ENCODE peak calls at places on chromosomes 16 and 17, in six cellular contexts. O is IMR-90, W is brain microvascular endothelial cell, V is HFF-Myc, A is PC-9, L is left ventricle myocardium inferior. U is an unnamed sample.

GRCh38 chr16:89589241-89589926 is 13.8 kb downstream of the CPNE7 start:
- DNase-seq in O (no peak), W (no peak), V (no peak), A (no peak), L (no peak), U (no peak)

GRCh38 chr16:81567987-81568748 is 123.6 kb downstream of the CMIP start:
- DNase-seq in O (peak), W (no peak), V (no peak), A (peak), L (no peak), U (peak)

GRCh38 chr16:52271088-52271487 is 275.9 kb downstream of the TOX3 start:
- DNase-seq in O (no peak), W (no peak), V (no peak), A (no peak), L (no peak), U (no peak)

GRCh38 chr16:67068212-67068753 is 39.3 kb downstream of the CBFB start:
- DNase-seq in O (peak), W (peak), V (no peak), A (peak), L (no peak), U (no peak)

GRCh38 chr16:57089406-57089805 is 3.0 kb upstream of the CPNE2 start:
- DNase-seq in O (no peak), W (no peak), V (no peak), A (no peak), L (no peak), U (no peak)

GRCh38 chr17:57697197-57697596 is 47.9 kb downstream of the CCDC182 start:
- DNase-seq in O (no peak), W (no peak), V (no peak), A (no peak), L (no peak), U (no peak)

GRCh38 chr17:62627904-62628603 is 584 bp downstream of the MRC2 start:
- DNase-seq in O (peak), W (peak), V (peak), A (no peak), L (peak), U (peak)

GRCh38 chr17:1789936-1790335 is 28.1 kb downstream of the SERPINF1 start:
- DNase-seq in O (no peak), W (no peak), V (no peak), A (no peak), L (no peak), U (no peak)

GRCh38 chr17:32161029-32161428 is 18.7 kb downstream of the RHOT1 start:
- DNase-seq in O (no peak), W (peak), V (no peak), A (no peak), L (no peak), U (peak)

GRCh38 chr17:11290814-11291213 is 49.8 kb downstream of the SHISA6 start:
- DNase-seq in O (no peak), W (no peak), V (no peak), A (no peak), L (no peak), U (no peak)

DNA sequence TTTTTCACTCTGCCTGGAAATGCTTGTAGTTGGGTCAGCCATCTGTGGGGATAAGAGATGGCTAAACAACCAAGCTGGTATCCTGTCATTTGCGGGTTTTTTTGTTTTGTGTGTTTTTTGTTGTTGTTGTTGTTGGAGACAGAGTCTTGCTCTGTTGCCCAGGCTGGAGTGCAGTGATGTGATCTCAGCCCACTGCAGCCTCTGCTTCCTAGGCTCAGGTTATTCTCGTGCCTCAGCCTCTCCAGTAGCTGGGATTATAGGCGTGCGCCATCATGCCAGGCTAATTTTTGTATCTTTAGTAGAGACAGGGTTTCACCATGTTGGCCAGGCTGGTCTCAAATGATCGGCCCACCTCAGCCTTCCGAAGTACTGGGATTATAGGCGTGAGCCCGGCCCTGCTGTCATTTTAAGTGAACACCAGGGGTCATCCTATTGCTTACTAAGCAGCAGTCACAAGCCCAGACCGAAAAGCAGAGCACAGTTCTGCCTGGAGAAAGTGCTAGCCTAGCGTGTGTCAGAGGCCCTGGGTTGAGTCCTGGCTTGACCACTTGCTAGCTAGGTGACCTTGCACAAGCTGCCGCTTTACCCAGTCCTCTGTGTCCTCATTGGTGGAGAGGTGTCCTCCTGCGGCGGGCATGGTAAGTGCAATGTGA is 4.6 kb downstream of the SMCR8 start:
- DNase-seq in O (peak), W (peak), V (peak), A (peak), L (no peak), U (peak)
- TF ChIP-seq CTCF in O (peak), W (peak), V (peak), A (peak), L (peak), U (peak)

GRCh38 chr17:9237053-9237410 is 215.7 kb downstream of the NTN1 start:
- DNase-seq in O (no peak), W (no peak), V (no peak), A (no peak), L (no peak), U (no peak)

GRCh38 chr17:9239821-9240658 is 218.7 kb downstream of the NTN1 start:
- DNase-seq in O (peak), W (peak), V (no peak), A (no peak), L (peak), U (peak)

GRCh38 chr17:9237661-9238301 is 216.5 kb downstream of the NTN1 start:
- DNase-seq in O (no peak), W (no peak), V (no peak), A (no peak), L (no peak), U (no peak)

GRCh38 chr17:9239260-9239820 is 218.0 kb downstream of the NTN1 start:
- DNase-seq in O (no peak), W (no peak), V (no peak), A (no peak), L (no peak), U (no peak)

GRCh38 chr17:9238340-9239259 is 217.3 kb downstream of the NTN1 start:
- DNase-seq in O (no peak), W (no peak), V (no peak), A (no peak), L (no peak), U (no peak)
- H3K4me3 ChIP-seq in O (no peak), W (no peak), V (no peak), A (no peak), L (peak), U (no peak)

GRCh38 chr16:2278272-2278608 is 10.3 kb upstream of the RNPS1 start:
- DNase-seq in O (no peak), W (no peak), V (no peak), A (no peak), L (no peak), U (no peak)
- TF ChIP-seq CTCF in O (no peak), W (peak), V (peak), A (no peak), L (no peak), U (peak)

GRCh38 chr17:64506201-64506575 is at the start of gene DDX5:
- DNase-seq in O (peak), W (peak), V (peak), A (peak), L (peak), U (peak)

GRCh38 chr17:64506576-64507417 is at the start of gene CEP95:
- DNase-seq in O (peak), W (peak), V (peak), A (peak), L (peak), U (peak)

GRCh38 chr17:64509179-64509578 is 2.4 kb downstream of the CEP95 start:
- DNase-seq in O (no peak), W (no peak), V (no peak), A (no peak), L (no peak), U (no peak)

GRCh38 chr17:64507418-64507766 is 615 bp downstream of the CEP95 start:
- DNase-seq in O (peak), W (peak), V (peak), A (peak), L (no peak), U (peak)

GRCh38 chr17:64508683-64509082 is 1.9 kb downstream of the CEP95 start:
- DNase-seq in O (no peak), W (no peak), V (no peak), A (no peak), L (no peak), U (no peak)
- H3K4me3 ChIP-seq in O (no peak), W (no peak), V (peak), A (peak), L (peak), U (no peak)

GRCh38 chr16:83899978-83900377 is 1.1 kb downstream of the MLYCD start:
- DNase-seq in O (no peak), W (no peak), V (no peak), A (no peak), L (no peak), U (no peak)

GRCh38 chr16:83898463-83899271 is at the start of gene MLYCD:
- DNase-seq in O (peak), W (peak), V (peak), A (peak), L (peak), U (peak)

GRCh38 chr16:83901101-83901500 is 2.2 kb downstream of the MLYCD start:
- DNase-seq in O (no peak), W (no peak), V (no peak), A (no peak), L (no peak), U (no peak)

GRCh38 chr16:83900611-83901010 is 1.7 kb downstream of the MLYCD start:
- DNase-seq in O (no peak), W (no peak), V (no peak), A (no peak), L (no peak), U (no peak)

DNA sequence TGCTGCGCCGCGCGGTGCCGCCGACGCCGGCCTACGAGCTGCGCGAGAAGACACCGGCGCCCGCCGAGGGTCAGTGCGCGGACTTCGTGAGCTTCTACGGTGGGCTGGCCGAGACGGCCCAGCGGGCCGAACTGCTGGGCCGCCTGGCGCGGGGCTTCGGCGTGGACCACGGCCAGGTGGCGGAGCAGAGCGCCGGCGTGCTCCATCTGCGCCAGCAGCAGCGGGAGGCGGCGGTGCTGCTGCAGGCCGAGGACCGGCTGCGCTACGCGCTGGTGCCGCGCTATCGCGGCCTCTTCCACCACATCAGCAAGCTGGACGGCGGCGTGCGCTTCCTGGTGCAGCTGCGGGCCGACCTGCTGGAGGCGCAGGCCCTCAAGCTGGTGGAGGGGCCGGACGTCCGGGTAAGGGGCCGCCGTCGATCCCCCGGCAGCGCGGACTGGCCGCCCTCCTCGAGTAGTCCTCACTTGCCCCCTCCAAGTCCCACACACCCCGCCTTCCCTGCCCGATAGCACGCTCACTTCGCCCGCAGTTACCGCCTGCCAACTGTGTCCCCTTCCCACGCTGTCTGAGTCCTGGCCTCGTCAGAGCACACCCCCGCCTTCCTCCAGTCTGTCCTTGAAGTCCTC is 470 bp downstream of the MLYCD start:
- DNase-seq in O (peak), W (peak), V (no peak), A (peak), L (peak), U (peak)
- TF ChIP-seq CTCF in O (no peak), W (no peak), V (no peak), A (no peak), L (no peak), U (no peak)

GRCh38 chr17:81484195-81484979 is 28.2 kb downstream of the ACTG1 start:
- DNase-seq in O (peak), W (peak), V (no peak), A (no peak), L (peak), U (peak)
- H3K4me3 ChIP-seq in O (peak), W (peak), V (peak), A (peak), L (peak), U (peak)

GRCh38 chr16:49644143-49644460 is 211.8 kb downstream of the ZNF423 start:
- DNase-seq in O (no peak), W (no peak), V (no peak), A (no peak), L (no peak), U (peak)
- TF ChIP-seq CTCF in O (no peak), W (peak), V (peak), A (no peak), L (peak), U (peak)

GRCh38 chr17:68004201-68004600 is 7.9 kb upstream of the C17orf58 start:
- DNase-seq in O (no peak), W (no peak), V (no peak), A (no peak), L (no peak), U (no peak)
- H3K4me3 ChIP-seq in O (no peak), W (no peak), V (no peak), A (no peak), L (no peak), U (no peak)

DNA sequence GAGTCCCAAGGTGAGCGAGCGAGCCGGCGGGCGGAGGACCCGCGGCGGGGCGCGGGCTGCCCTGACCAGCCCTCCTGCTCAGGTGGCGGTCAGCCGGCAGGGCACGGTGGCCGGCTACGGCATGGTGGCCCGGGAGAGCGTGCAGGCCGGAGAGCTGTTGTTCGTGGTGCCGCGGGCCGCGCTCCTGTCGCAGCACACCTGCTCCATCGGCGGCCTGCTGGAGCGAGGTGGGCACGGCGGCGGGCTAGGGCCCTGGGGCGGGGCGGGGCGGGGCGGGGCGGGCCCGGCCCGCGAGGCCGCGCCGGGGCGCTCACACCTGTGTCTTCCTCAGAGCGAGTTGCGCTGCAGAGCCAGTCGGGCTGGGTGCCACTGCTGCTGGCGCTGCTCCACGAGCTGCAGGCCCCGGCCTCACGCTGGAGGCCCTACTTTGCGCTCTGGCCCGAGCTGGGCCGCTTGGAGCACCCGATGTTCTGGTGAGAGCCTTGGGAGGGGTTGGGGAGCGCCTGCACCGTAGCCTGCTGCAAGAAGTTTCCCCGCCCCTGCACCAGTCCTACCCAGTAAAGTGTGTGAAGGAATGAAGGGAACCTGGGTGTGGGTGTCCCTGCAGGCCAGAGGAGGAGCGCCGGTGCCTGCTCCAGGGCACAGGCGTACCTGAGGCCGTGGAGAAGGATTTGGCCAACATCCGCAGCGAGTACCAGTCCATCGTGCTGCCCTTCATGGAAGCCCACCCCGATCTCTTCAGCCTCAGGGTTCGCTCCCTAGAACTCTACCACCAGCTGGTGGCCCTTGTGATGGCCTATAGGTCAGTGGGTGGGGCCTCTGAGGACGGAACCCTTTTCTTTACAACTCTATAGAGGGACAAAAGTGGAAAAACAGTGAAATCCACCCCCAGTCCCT is 802 bp downstream of the SETD6 start:
- DNase-seq in O (no peak), W (no peak), V (no peak), A (peak), L (no peak), U (no peak)
- TF ChIP-seq CTCF in O (no peak), W (no peak), V (no peak), A (no peak), L (peak), U (no peak)

GRCh38 chr16:4787627-4788482 is at the start of gene SEPTIN12:
- DNase-seq in O (no peak), W (no peak), V (no peak), A (no peak), L (no peak), U (no peak)
- H3K4me3 ChIP-seq in O (no peak), W (no peak), V (no peak), A (no peak), L (no peak), U (no peak)